ENCODE peak calls at places on chromosomes 11 and 22, in ten cellular contexts. I is Ammon's horn; Q is HTR-8/SVneo; A is WTC11; E is left colon; O is T1000; V is EL; K is epithelial cell of esophagus; M is naive thymus-derived CD4-positive, alpha-beta T cell; N is fibroblast of pulmonary artery. X is an unnamed sample.

GRCh38 chr11:7591992-7592391 is 78.2 kb downstream of the PPFIBP2 start:
- DNase-seq in I (no peak), Q (no peak), A (no peak), E (no peak), O (no peak), V (no peak), K (no peak), M (no peak), N (no peak), X (no peak)

GRCh38 chr22:20153945-20154344 is 3.1 kb upstream of the CCDC188 start:
- DNase-seq in I (no peak), Q (no peak), A (peak), E (no peak), O (no peak), V (no peak), K (no peak), M (no peak), N (no peak), X (no peak)

GRCh38 chr11:95767498-95767897 is 22.1 kb downstream of the FAM76B start:
- DNase-seq in I (no peak), Q (no peak), A (no peak), E (no peak), O (no peak), V (peak), K (peak), M (no peak), N (peak), X (no peak)

GRCh38 chr11:5694642-5695041 is 5.1 kb downstream of the TRIM22 start:
- DNase-seq in I (no peak), Q (no peak), A (no peak), E (no peak), O (no peak), V (no peak), K (no peak), M (no peak), N (no peak), X (no peak)

GRCh38 chr11:64477675-64478074 is 113.3 kb upstream of the SLC22A12 start:
- DNase-seq in I (no peak), Q (no peak), A (no peak), E (no peak), O (no peak), V (no peak), K (no peak), M (no peak), N (no peak), X (no peak)

GRCh38 chr11:67648796-67649613 is 1.5 kb downstream of the ACY3 start:
- DNase-seq in I (peak), Q (no peak), A (peak), E (peak), O (no peak), V (no peak), K (no peak), M (no peak), N (no peak), X (no peak)

GRCh38 chr11:99352642-99353041 is 331.9 kb downstream of the CNTN5 start:
- DNase-seq in I (no peak), Q (no peak), A (no peak), E (no peak), O (no peak), V (no peak), K (no peak), M (no peak), N (no peak), X (no peak)

GRCh38 chr11:35477871-35478270 is 47.5 kb downstream of the PAMR1 start:
- DNase-seq in I (no peak), Q (no peak), A (peak), E (no peak), O (no peak), V (no peak), K (no peak), M (no peak), N (no peak), X (no peak)

GRCh38 chr11:69370984-69371709 is 77.2 kb downstream of the MYEOV start:
- DNase-seq in I (no peak), Q (no peak), A (no peak), E (no peak), O (no peak), V (no peak), K (no peak), M (no peak), N (no peak), X (no peak)

GRCh38 chr11:84804026-84804425 is 823.1 kb downstream of the DLG2 start:
- DNase-seq in I (no peak), Q (no peak), A (no peak), E (no peak), O (no peak), V (no peak), K (no peak), M (no peak), N (no peak), X (no peak)

GRCh38 chr11:43503417-43503816 is 144.7 kb downstream of the TTC17 start:
- DNase-seq in I (no peak), Q (no peak), A (no peak), E (no peak), O (no peak), V (no peak), K (peak), M (no peak), N (peak), X (peak)

GRCh38 chr22:33221566-33221965 is 163.4 kb upstream of the SYN3 start:
- DNase-seq in I (no peak), Q (no peak), A (no peak), E (no peak), O (no peak), V (no peak), K (no peak), M (no peak), N (no peak), X (no peak)

GRCh38 chr22:37166675-37167066 is 17.0 kb upstream of the IL2RB start:
- DNase-seq in I (peak), Q (peak), A (peak), E (peak), O (peak), V (peak), K (peak), M (peak), N (peak), X (peak)

GRCh38 chr11:43486141-43486540 is 127.4 kb downstream of the TTC17 start:
- DNase-seq in I (no peak), Q (no peak), A (no peak), E (no peak), O (no peak), V (peak), K (no peak), M (no peak), N (peak), X (peak)

GRCh38 chr22:43238526-43239006 is 51.6 kb upstream of the TTLL12 start:
- DNase-seq in I (no peak), Q (no peak), A (no peak), E (no peak), O (no peak), V (no peak), K (no peak), M (no peak), N (no peak), X (no peak)

GRCh38 chr11:28447226-28447625 is 339.0 kb downstream of the METTL15 start:
- DNase-seq in I (no peak), Q (no peak), A (no peak), E (no peak), O (no peak), V (peak), K (no peak), M (no peak), N (peak), X (no peak)

GRCh38 chr11:1451781-1452470 is 34.7 kb downstream of the MOB2 start:
- DNase-seq in I (no peak), Q (no peak), A (no peak), E (no peak), O (no peak), V (no peak), K (no peak), M (no peak), N (no peak), X (no peak)